ENCODE peak calls at places on chromosomes 5 and 9, in nine cellular contexts. K is upper lobe of right lung, G is SK-N-SH, P is renal cortical epithelial cell, E is substantia nigra, S is mesendoderm, W is lower lobe of right lung, Q is A172, N is Daoy. R is an unnamed sample.

GRCh38 chr9:79974806-79975422 is 403.1 kb downstream of the TLE4 start:
- DNase-seq in Q (no peak), S (peak), E (no peak), P (no peak), G (no peak), K (no peak), N (no peak), W (no peak), R (no peak)

GRCh38 chr5:59793000-59793399 is 100.5 kb downstream of the PDE4D start:
- DNase-seq in E (no peak), W (no peak), G (no peak), P (peak), N (peak), S (no peak), Q (peak), K (no peak), R (peak)

GRCh38 chr9:78691531-78691930 is 394.6 kb downstream of the PSAT1 start:
- DNase-seq in K (no peak), W (no peak), E (no peak), N (no peak), G (no peak), P (no peak), S (no peak), Q (no peak), R (no peak)

GRCh38 chr9:129596541-129597328 is 24.2 kb downstream of the C9orf50 start:
- DNase-seq in S (peak), G (peak), E (no peak), P (peak), K (peak), N (no peak), W (peak), Q (no peak), R (peak)

GRCh38 chr9:77834898-77835505 is 186.9 kb upstream of the GNA14 start:
- DNase-seq in E (no peak), P (no peak), S (no peak), W (no peak), N (no peak), Q (no peak), K (no peak), G (no peak), R (no peak)

GRCh38 chr5:170278611-170279500 is 18.7 kb downstream of the LCP2 start:
- DNase-seq in S (peak), Q (no peak), K (peak), G (no peak), N (no peak), W (peak), E (no peak), P (no peak), R (no peak)

GRCh38 chr5:170313344-170313743 is 15.8 kb upstream of the LCP2 start:
- DNase-seq in S (no peak), Q (no peak), E (no peak), W (no peak), K (no peak), P (no peak), G (no peak), N (no peak), R (no peak)

GRCh38 chr9:81690251-81690851 is 1.0 kb upstream of the TLE1 start:
- DNase-seq in E (peak), P (peak), N (peak), K (peak), Q (no peak), W (peak), S (peak), G (no peak), R (no peak)